ENCODE peak calls at places on chromosomes 4 and X, in six cellular contexts. Y is breast epithelium, S is IMR-90, W is RKO, A is immature natural killer cell, T is NCI-H510A. L is an unnamed sample.

GRCh38 chr4:158783775-158784174 is 14.9 kb downstream of the FNIP2 start:
- DNase-seq in Y (no peak), S (peak), W (no peak), A (no peak), T (no peak), L (no peak)

GRCh38 chr4:190019023-190019858 is 7.8 kb downstream of the FRG2 start:
- DNase-seq in Y (no peak), S (no peak), W (no peak), A (no peak), T (no peak), L (no peak)

GRCh38 chr4:7217453-7218310 is 25.3 kb downstream of the SORCS2 start:
- DNase-seq in Y (no peak), S (no peak), W (no peak), A (no peak), T (no peak), L (no peak)

GRCh38 chr4:82362565-82362964 is 11.2 kb downstream of the HNRNPD start:
- DNase-seq in Y (no peak), S (no peak), W (no peak), A (no peak), T (no peak), L (no peak)

GRCh38 chr4:126899382-126899801 is 733.4 kb upstream of the INTU start:
- DNase-seq in Y (no peak), S (peak), W (no peak), A (no peak), T (no peak), L (no peak)

GRCh38 chr4:173528378-173529321 is 1.4 kb downstream of the HAND2 start:
- DNase-seq in Y (no peak), S (no peak), W (no peak), A (no peak), T (no peak), L (no peak)

GRCh38 chr4:100649478-100649877 is 131.7 kb upstream of the EMCN start:
- DNase-seq in Y (no peak), S (no peak), W (no peak), A (no peak), T (no peak), L (no peak)

GRCh38 chr4:10305816-10306215 is 151.4 kb downstream of the ZNF518B start:
- DNase-seq in Y (no peak), S (no peak), W (no peak), A (no peak), T (no peak), L (no peak)

GRCh38 chrX:51435101-51435500 is 61.3 kb downstream of the NUDT11 start:
- DNase-seq in Y (no peak), S (no peak), W (no peak), A (no peak), T (no peak), L (no peak)

GRCh38 chr4:82268050-82268825 is 105.6 kb downstream of the HNRNPD start:
- DNase-seq in Y (peak), S (peak), W (peak), A (peak), T (peak), L (no peak)

GRCh38 chr4:163662761-163663160 is 168.3 kb downstream of the TMA16 start:
- DNase-seq in Y (no peak), S (no peak), W (no peak), A (no peak), T (no peak), L (no peak)

GRCh38 chrX:63656871-63657580 is 128.0 kb downstream of the ARHGEF9 start:
- DNase-seq in Y (no peak), S (peak), W (no peak), A (no peak), T (no peak), L (no peak)

GRCh38 chr4:123443401-123444297 is 47.1 kb downstream of the SPRY1 start:
- DNase-seq in Y (no peak), S (peak), W (no peak), A (peak), T (no peak), L (no peak)

L was measured in esophagus muscularis mucosa.